ENCODE peak calls at places on chromosome 22, in four cellular contexts. P, L, Q and I are unnamed samples.

GRCh38 chr22:41648431-41648830 is 27.3 kb downstream of the XRCC6 start:
- DNase-seq in P (no peak), Q (no peak), L (no peak), I (no peak)

GRCh38 chr22:22446527-22446926 is 62.0 kb downstream of the ZNF280B start:
- DNase-seq in Q (no peak), L (no peak), P (no peak), I (no peak)

GRCh38 chr22:31637938-31638618 is 23.9 kb downstream of the PISD start:
- DNase-seq in P (no peak), L (no peak), Q (no peak), I (no peak)

GRCh38 chr22:40720538-40721256 is 41.4 kb downstream of the MCHR1 start:
- DNase-seq in P (peak; percentile 7), L (no peak), Q (no peak), I (peak; percentile 27)

GRCh38 chr22:29128891-29129643 is 56.2 kb downstream of the KREMEN1 start:
- DNase-seq in Q (no peak), P (no peak), L (no peak), I (no peak)

GRCh38 chr22:23245045-23245798 is 64.9 kb downstream of the BCR start:
- DNase-seq in L (no peak), Q (no peak), P (peak; percentile 41), I (no peak)

GRCh38 chr22:48926663-48927062 is 901.0 kb downstream of the BRD1 start:
- DNase-seq in Q (no peak), L (no peak), P (no peak), I (no peak)

GRCh38 chr22:29270475-29271271 is 2.6 kb downstream of the EWSR1 start:
- DNase-seq in Q (no peak), P (no peak), L (no peak), I (no peak)

GRCh38 chr22:41479671-41480396 is 10.9 kb downstream of the ACO2 start:
- DNase-seq in Q (no peak), P (no peak), L (no peak), I (peak; percentile 68)

GRCh38 chr22:45284705-45285305 is at the start of gene UPK3A:
- DNase-seq in P (peak; percentile 88), L (peak; percentile 84), Q (no peak), I (peak; percentile 90)

GRCh38 chr22:23762866-23763578 is at the start of gene C22orf15:
- DNase-seq in Q (no peak), P (peak; percentile 62), L (no peak), I (no peak)

GRCh38 chr22:30879398-30879797 is 89.2 kb downstream of the MORC2 start:
- DNase-seq in P (no peak), Q (no peak), L (no peak), I (peak; percentile 59)

GRCh38 chr22:23527971-23528740 is 51.9 kb downstream of the IGLL1 start:
- DNase-seq in Q (no peak), L (no peak), P (peak; percentile 44), I (no peak)

GRCh38 chr22:29148826-29149225 is 56.9 kb upstream of the EMID1 start:
- DNase-seq in P (peak; percentile 6), L (no peak), Q (peak; percentile 41), I (no peak)

GRCh38 chr22:39518996-39519680 is 1.2 kb upstream of the ATF4 start:
- DNase-seq in L (no peak), P (no peak), Q (no peak), I (peak; percentile 80)

GRCh38 chr22:47067911-47068654 is 305.6 kb downstream of the TBC1D22A start:
- DNase-seq in Q (peak; percentile 36), P (no peak), L (no peak), I (peak; percentile 62)

GRCh38 chr22:41286639-41287091 is 678 bp upstream of the RANGAP1 start:
- DNase-seq in P (no peak), Q (no peak), L (peak; percentile 33), I (no peak)

GRCh38 chr22:48635031-48635430 is 1192.6 kb downstream of the BRD1 start:
- DNase-seq in L (no peak), P (no peak), Q (no peak), I (no peak)

GRCh38 chr22:46535876-46536558 is 1.4 kb downstream of the CELSR1 start:
- DNase-seq in L (no peak), P (peak; percentile 49), Q (no peak), I (no peak)

DNA sequence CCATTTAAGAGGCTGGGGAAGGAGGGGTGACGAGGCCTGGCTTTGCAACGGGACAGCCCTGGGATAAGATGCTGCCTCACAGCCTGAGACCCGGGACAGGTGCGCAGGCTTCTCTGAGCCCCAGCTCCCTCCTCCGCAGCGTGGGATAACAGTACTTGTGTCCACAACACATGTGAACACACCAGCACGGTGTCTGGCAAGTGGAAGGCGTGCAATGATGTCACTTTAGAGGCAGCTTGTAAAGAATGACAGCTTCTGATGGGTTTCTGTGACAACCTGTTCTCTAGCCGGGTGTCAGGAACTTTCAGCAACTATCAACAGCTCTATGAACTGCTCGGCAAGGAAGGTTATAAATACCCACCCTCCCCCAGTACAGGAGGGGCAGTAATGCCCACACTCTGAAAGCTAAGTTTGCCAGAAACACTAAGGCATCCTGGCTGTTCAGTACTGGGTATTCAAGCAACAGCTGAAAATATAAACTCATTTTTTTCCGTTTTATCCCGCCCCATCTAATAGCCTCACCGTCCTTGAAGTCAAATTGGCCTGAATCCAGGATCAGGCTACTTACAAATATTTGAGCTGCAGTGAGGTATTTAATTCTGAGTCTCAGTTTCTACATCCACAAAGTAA is 59.7 kb downstream of the MYH9 start:
- DNase-seq in L (no peak), Q (no peak), P (no peak), I (no peak)
- H3K27ac ChIP-seq in L (peak overlapping the region; percentile 71), Q (peak overlapping the region; percentile 93), P (peak overlapping the region; percentile 86), I (peak overlapping the region; percentile 99)

DNA sequence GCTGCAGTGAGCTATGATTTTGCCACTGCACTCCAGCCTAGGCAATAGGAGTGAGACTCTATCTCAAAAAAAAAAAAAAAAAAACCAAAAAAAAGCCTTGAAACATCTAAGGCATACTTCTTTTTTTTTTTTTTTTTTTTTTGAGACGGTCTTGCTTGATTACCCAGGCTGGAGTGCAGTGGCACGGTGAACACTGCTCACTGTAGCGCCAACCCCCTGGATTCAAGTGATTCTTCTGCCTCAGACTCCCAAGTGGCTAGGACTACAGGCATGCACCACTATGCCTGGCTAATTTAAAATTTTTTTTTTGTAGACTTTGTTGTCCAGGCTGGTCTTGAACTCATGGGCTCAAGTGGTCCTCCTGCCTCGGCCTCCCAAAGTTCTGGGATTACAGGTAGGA is 19.5 kb downstream of the ARFGAP3 start:
- DNase-seq in P (no peak), Q (no peak), L (no peak), I (no peak)
- H3K27ac ChIP-seq in P (no peak overlapping the region), Q (no peak overlapping the region), L (no peak overlapping the region), I (no peak overlapping the region)

GRCh38 chr22:19988965-19989724 is 27.5 kb downstream of the ARVCF start:
- DNase-seq in P (peak; percentile 45), Q (no peak), L (no peak), I (no peak)
- H3K27ac ChIP-seq in P (no peak overlapping the region), Q (no peak overlapping the region), L (peak overlapping the region; percentile 21), I (no peak overlapping the region)

GRCh38 chr22:16954060-16954403 is 54.0 kb downstream of the GAB4 start:
- DNase-seq in P (no peak), Q (no peak), L (no peak), I (no peak)

GRCh38 chr22:16955081-16955480 is 52.9 kb downstream of the GAB4 start:
- DNase-seq in Q (no peak), L (no peak), P (no peak), I (no peak)

GRCh38 chr22:16953206-16954059 is 54.6 kb downstream of the GAB4 start:
- DNase-seq in L (no peak), P (no peak), Q (no peak), I (no peak)

GRCh38 chr22:16949561-16949960 is 58.5 kb downstream of the GAB4 start:
- DNase-seq in Q (no peak), L (no peak), P (no peak), I (no peak)
- H3K27ac ChIP-seq in Q (peak overlapping the region; percentile 59), L (no peak overlapping the region), P (peak overlapping the region; percentile 64), I (no peak overlapping the region)

DNA sequence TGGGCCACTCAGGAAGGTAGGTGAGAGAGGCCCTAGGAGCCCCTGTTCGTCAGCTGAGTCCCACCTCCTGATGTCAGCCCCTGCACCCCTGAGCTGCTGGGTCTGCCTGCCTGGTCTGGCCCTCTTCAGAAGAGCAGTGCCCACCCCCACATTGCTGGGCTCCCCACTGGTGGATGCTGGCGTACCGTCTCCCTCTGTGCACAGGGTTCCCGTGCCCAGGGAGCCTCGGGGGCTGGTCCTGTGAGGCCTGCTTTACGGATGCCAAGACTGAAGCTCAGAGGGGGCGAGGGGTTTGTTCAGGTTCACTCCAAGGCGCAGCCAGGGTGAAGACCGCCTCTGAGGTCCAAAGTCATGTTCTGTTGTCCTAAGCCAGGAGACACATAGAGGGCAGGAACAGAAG is 44.7 kb upstream of the GCAT start:
- DNase-seq in L (no peak), Q (no peak), P (no peak), I (no peak)
- H3K27ac ChIP-seq in L (no peak overlapping the region), Q (no peak overlapping the region), P (no peak overlapping the region), I (no peak overlapping the region)

DNA sequence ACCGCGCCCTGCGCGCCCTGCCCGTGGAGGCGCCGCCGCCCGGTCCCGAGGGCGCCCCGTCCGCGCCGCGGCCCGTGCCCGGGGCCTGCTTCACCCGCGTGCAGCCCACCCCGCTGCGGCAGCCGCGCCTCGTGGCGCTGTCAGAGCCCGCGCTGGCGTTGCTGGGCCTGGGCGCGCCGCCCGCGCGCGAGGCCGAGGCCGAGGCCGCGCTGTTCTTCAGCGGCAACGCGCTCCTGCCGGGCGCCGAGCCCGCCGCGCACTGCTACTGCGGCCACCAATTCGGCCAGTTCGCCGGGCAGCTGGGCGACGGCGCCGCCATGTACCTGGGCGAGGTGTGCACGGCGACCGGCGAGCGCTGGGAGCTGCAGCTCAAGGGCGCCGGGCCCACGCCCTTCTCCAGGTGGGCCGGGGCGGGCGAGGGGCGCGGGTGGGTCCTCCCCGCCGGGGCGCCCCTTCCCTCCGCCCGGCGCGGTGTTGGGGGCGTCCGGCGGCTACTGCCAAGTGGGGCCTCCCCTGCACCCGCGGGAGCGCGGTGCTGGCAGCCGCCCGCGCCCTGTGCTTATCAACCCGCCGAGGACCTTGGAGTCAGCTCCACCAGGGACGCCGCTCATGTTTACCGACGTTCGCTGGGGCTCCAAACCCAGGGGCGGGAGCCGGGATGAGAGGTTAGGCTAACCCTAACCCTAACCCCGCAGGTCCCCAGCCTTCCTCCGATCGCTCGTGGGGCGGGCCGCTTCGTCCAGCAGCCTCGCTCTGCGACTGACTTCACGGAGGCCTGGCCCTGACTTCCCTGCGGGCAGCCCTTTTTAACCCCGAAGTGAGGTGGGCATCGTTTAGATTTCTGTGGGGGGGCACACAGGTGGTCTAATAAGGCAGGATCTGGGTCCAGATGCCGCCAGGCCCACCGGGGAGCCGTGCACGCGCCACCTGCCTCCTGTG is 649 bp downstream of the SELENOO start:
- DNase-seq in P (no peak), Q (no peak), L (no peak), I (no peak)
- H3K27ac ChIP-seq in P (peak overlapping the region; percentile 75), Q (peak overlapping the region; percentile 83), L (peak overlapping the region; percentile 83), I (no peak overlapping the region)

GRCh38 chr22:19608114-19608494 is 83.9 kb upstream of the CLDN5 start:
- DNase-seq in P (no peak), Q (peak; percentile 55), L (no peak), I (no peak)
- H3K27ac ChIP-seq in P (no peak overlapping the region), Q (peak overlapping the region; percentile 38), L (peak overlapping the region; percentile 99), I (no peak overlapping the region)

DNA sequence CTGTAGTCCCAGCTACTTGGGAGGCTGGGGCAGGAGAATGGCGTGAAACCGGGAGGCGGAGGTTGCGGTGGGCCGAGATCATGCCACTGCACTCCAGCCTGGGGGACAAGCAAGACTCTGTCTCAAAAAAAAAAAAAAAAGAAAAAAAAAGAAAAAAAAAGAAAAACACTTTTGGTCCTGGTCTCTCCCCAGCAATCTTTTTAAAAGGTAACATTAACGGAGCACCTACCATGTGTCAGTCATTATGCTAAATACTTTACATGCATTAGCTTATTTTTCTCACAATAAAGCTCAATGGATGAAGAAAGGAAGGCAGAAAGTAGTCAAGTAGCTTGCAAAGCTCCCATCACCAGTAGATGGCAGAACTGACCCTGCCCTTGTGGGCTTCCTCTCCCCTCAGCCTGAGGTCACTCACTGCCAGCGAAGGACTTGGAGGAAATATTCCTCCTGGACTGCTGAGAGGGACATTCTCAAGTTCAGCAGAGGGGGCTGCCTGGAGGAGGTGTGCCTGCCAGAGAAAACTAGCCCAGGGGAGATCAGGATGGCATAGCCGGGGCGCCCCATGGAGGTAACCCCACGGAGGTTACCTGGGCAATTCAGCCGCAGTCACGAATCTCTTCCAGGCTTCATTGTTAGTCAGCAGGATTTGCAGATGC is 15.5 kb downstream of the APOL3 start:
- DNase-seq in P (peak; percentile 75), Q (peak; percentile 79), L (peak; percentile 44), I (peak; percentile 65)
- H3K27ac ChIP-seq in P (no peak overlapping the region), Q (peak overlapping the region; percentile 27), L (peak overlapping the region; percentile 5), I (no peak overlapping the region)